ENCODE peak calls at places on chromosomes 2 and 18, in five cellular contexts. One of them, this sample, is unnamed.

GRCh38 chr18:57299931-57300330 is 52.4 kb upstream of the ST8SIA3 start:
- DNase-seq in Caco-2: no peak
- DNase-seq in iPS DF 6.9: no peak
- DNase-seq in cardiac muscle cell: no peak
- DNase-seq in hepatocyte: no peak
- DNase-seq in this sample: no peak

GRCh38 chr2:8567469-8568108 is 114.3 kb upstream of the ID2 start:
- DNase-seq in Caco-2: peak; percentile 30
- DNase-seq in hepatocyte: peak; percentile 40
- DNase-seq in iPS DF 6.9: no peak
- DNase-seq in cardiac muscle cell: no peak
- DNase-seq in this sample: no peak

GRCh38 chr2:153986488-153987229 is 114.9 kb downstream of the GALNT13 start:
- DNase-seq in Caco-2: no peak
- DNase-seq in hepatocyte: no peak
- DNase-seq in cardiac muscle cell: no peak
- DNase-seq in iPS DF 6.9: no peak
- DNase-seq in this sample: no peak

GRCh38 chr2:100793982-100794381 is 26.0 kb upstream of the NPAS2 start:
- DNase-seq in iPS DF 6.9: no peak
- DNase-seq in hepatocyte: no peak
- DNase-seq in cardiac muscle cell: no peak
- DNase-seq in Caco-2: no peak
- DNase-seq in this sample: no peak

GRCh38 chr2:180707867-180708205 is 272.6 kb upstream of the UBE2E3 start:
- DNase-seq in Caco-2: no peak
- DNase-seq in hepatocyte: peak; percentile 52
- DNase-seq in cardiac muscle cell: no peak
- DNase-seq in iPS DF 6.9: no peak
- DNase-seq in this sample: peak; percentile 22

GRCh38 chr2:177314194-177314593 is 49.7 kb upstream of the NFE2L2 start:
- DNase-seq in iPS DF 6.9: no peak
- DNase-seq in Caco-2: no peak
- DNase-seq in hepatocyte: no peak
- DNase-seq in cardiac muscle cell: no peak
- DNase-seq in this sample: no peak

GRCh38 chr2:199100326-199101110 is 357.2 kb downstream of the SATB2 start:
- DNase-seq in hepatocyte: no peak
- DNase-seq in cardiac muscle cell: no peak
- DNase-seq in iPS DF 6.9: no peak
- DNase-seq in Caco-2: no peak
- DNase-seq in this sample: no peak

GRCh38 chr2:17894005-17894404 is 15.5 kb downstream of the KCNS3 start:
- DNase-seq in iPS DF 6.9: no peak
- DNase-seq in cardiac muscle cell: no peak
- DNase-seq in hepatocyte: no peak
- DNase-seq in Caco-2: no peak
- DNase-seq in this sample: no peak

GRCh38 chr2:200378652-200379290 is 72.3 kb downstream of the SPATS2L start:
- DNase-seq in Caco-2: no peak
- DNase-seq in iPS DF 6.9: no peak
- DNase-seq in hepatocyte: no peak
- DNase-seq in cardiac muscle cell: no peak
- DNase-seq in this sample: no peak

GRCh38 chr18:30406728-30407127 is 635.8 kb downstream of the DSC3 start:
- DNase-seq in hepatocyte: no peak
- DNase-seq in cardiac muscle cell: no peak
- DNase-seq in Caco-2: no peak
- DNase-seq in iPS DF 6.9: no peak
- DNase-seq in this sample: no peak

GRCh38 chr2:159229476-159230144 is 56.9 kb downstream of the WDSUB1 start:
- DNase-seq in cardiac muscle cell: no peak
- DNase-seq in iPS DF 6.9: no peak
- DNase-seq in Caco-2: no peak
- DNase-seq in hepatocyte: no peak
- DNase-seq in this sample: no peak

GRCh38 chr2:99559075-99559662 is 69.4 kb upstream of the REV1 start:
- DNase-seq in iPS DF 6.9: peak; percentile 43
- DNase-seq in Caco-2: peak; percentile 79
- DNase-seq in hepatocyte: peak; percentile 92
- DNase-seq in cardiac muscle cell: peak; percentile 87
- DNase-seq in this sample: peak; percentile 82

GRCh38 chr2:170361359-170361936 is 183.5 kb downstream of the MYO3B start:
- DNase-seq in cardiac muscle cell: peak; percentile 67
- DNase-seq in iPS DF 6.9: peak; percentile 54
- DNase-seq in Caco-2: peak; percentile 58
- DNase-seq in hepatocyte: peak; percentile 63
- DNase-seq in this sample: peak; percentile 61

GRCh38 chr2:109102588-109103233 is 26.3 kb upstream of the SH3RF3 start:
- DNase-seq in Caco-2: no peak
- DNase-seq in hepatocyte: no peak
- DNase-seq in cardiac muscle cell: no peak
- DNase-seq in iPS DF 6.9: peak; percentile 16
- DNase-seq in this sample: no peak

GRCh38 chr2:70994055-70994444 is 623 bp downstream of the TEX261 start:
- DNase-seq in Caco-2: no peak
- DNase-seq in hepatocyte: peak; percentile 58
- DNase-seq in iPS DF 6.9: no peak
- DNase-seq in cardiac muscle cell: no peak
- DNase-seq in this sample: no peak

GRCh38 chr2:46518848-46519247 is 39.5 kb downstream of the TMEM247 start:
- DNase-seq in Caco-2: no peak
- DNase-seq in cardiac muscle cell: no peak
- DNase-seq in iPS DF 6.9: no peak
- DNase-seq in hepatocyte: no peak
- DNase-seq in this sample: peak; percentile 15

GRCh38 chr2:215652432-215652831 is 216.6 kb upstream of the FN1 start:
- DNase-seq in iPS DF 6.9: no peak
- DNase-seq in hepatocyte: no peak
- DNase-seq in Caco-2: no peak
- DNase-seq in cardiac muscle cell: no peak
- DNase-seq in this sample: no peak

GRCh38 chr2:85400541-85400940 is 9.6 kb downstream of the CAPG start:
- DNase-seq in hepatocyte: no peak
- DNase-seq in iPS DF 6.9: no peak
- DNase-seq in cardiac muscle cell: no peak
- DNase-seq in Caco-2: no peak
- DNase-seq in this sample: no peak

DNA sequence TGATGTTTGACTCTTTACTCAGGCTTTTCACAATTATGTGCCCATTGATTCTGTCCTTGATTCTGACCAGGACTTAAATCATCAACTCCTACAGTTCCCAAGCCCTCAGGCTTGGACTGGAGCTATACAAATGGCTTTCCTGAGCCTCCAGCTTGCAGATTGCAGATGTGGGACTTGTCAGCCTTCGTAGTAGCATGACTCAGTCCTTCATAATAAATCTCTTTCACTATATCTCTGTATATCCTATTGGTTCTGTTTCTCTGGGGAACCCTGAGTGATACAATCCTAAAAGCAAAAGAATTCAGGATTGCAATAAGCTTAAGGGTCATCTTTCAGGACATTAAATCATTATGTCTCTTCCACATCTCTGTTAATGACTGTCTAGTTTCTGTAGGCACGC is 356.6 kb downstream of the RIT2 start:
- DNase-seq in cardiac muscle cell: no peak
- DNase-seq in hepatocyte: no peak
- DNase-seq in iPS DF 6.9: no peak
- DNase-seq in Caco-2: no peak
- DNase-seq in this sample: no peak
- H3K4me3 ChIP-seq in cardiac muscle cell: no peak overlapping the region
- H3K4me3 ChIP-seq in hepatocyte: no peak overlapping the region
- H3K4me3 ChIP-seq in iPS DF 6.9: no peak overlapping the region
- H3K4me3 ChIP-seq in Caco-2: no peak overlapping the region
- H3K4me3 ChIP-seq in this sample: no peak overlapping the region

DNA sequence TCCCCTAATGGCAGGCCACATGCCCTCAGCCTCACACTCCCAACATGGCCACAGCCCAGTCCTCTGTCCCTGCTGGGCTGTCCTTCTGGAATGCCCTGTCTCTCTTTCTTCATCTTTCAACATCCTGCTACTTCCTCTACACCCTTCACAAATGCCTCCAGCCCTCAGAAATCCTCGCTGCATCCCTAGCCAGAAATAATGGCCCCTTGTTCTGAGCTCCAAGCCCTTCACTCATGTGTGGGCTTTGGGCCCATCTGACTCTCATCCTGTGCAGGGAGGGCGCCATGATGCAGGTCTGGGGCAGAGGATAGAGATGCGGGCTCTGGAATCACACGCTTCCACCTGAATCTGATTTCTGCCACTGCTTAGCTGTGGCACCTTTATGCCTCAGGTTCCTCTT is 181.9 kb downstream of the TNS1 start:
- DNase-seq in cardiac muscle cell: no peak
- DNase-seq in iPS DF 6.9: no peak
- DNase-seq in hepatocyte: no peak
- DNase-seq in Caco-2: no peak
- DNase-seq in this sample: no peak
- H3K4me1 ChIP-seq in cardiac muscle cell: peaks cover 3% of the 10 kb centered on the region
- H3K4me1 ChIP-seq in iPS DF 6.9: no peaks in the 10 kb centered on the region
- H3K4me1 ChIP-seq in hepatocyte: peaks cover 6% of the 10 kb centered on the region
- H3K4me1 ChIP-seq in Caco-2: no peaks in the 10 kb centered on the region
- H3K4me1 ChIP-seq in this sample: no peaks in the 10 kb centered on the region

DNA sequence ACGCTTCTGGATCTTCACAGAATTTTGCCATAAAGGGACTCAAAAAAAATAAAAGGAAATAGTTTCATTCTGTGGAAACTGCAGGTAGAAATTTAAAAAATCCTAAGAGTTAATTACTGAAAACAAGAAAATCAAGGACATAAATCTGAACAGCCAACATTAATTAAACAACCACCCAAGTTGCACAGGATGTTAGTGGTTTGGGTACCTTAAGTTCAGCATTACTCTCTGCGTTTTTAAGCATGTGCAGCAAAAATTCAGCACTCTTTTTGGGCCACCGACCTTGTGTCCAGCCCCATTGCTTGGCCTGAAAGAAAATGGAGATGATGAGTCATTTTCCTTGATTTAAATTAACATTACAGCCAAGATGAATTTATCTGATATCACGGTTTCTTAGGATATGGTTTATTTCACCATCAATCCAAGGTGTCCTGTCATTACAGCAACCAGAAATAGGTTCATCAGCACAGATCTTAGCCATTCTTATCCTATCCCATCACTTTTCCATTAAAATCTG is 3.3 kb upstream of the C18orf32 start:
- DNase-seq in iPS DF 6.9: no peak
- DNase-seq in cardiac muscle cell: no peak
- DNase-seq in Caco-2: no peak
- DNase-seq in hepatocyte: no peak
- DNase-seq in this sample: no peak
- H3K4me3 ChIP-seq in iPS DF 6.9: no peak overlapping the region
- H3K4me3 ChIP-seq in cardiac muscle cell: no peak overlapping the region
- H3K4me3 ChIP-seq in Caco-2: no peak overlapping the region
- H3K4me3 ChIP-seq in hepatocyte: no peak overlapping the region
- H3K4me3 ChIP-seq in this sample: no peak overlapping the region

GRCh38 chr2:196226058-196226747 is 54.8 kb upstream of the STK17B start:
- DNase-seq in Caco-2: no peak
- DNase-seq in iPS DF 6.9: no peak
- DNase-seq in hepatocyte: no peak
- DNase-seq in cardiac muscle cell: no peak
- DNase-seq in this sample: no peak

GRCh38 chr2:196233033-196233807 is 61.8 kb upstream of the STK17B start:
- DNase-seq in hepatocyte: peak; percentile 46
- DNase-seq in cardiac muscle cell: no peak
- DNase-seq in iPS DF 6.9: no peak
- DNase-seq in Caco-2: no peak
- DNase-seq in this sample: peak; percentile 48

GRCh38 chr2:196230460-196230859 is 59.1 kb upstream of the STK17B start:
- DNase-seq in hepatocyte: no peak
- DNase-seq in iPS DF 6.9: no peak
- DNase-seq in cardiac muscle cell: no peak
- DNase-seq in Caco-2: no peak
- DNase-seq in this sample: no peak

GRCh38 chr2:196229013-196229412 is 57.6 kb upstream of the STK17B start:
- DNase-seq in cardiac muscle cell: no peak
- DNase-seq in hepatocyte: no peak
- DNase-seq in Caco-2: no peak
- DNase-seq in iPS DF 6.9: no peak
- DNase-seq in this sample: no peak

DNA sequence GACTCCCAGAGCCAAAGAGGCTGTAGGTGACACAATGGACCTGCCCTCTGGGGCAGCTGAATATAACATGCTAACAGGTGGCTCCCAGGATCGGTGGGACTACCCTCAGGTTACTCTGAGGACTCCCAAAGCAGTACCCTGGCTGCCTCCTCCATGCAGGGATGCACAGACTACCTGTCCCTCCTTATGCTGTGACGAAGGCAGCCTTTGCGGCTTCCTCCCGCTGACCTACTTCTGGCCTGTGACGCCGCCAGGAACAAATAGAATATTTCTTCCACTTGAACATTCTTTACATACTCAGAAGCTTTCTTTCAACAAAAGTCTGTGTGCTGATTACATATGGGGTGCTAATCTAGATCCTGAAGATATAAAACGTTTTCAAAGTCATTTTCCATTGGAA is 58.7 kb upstream of the STK17B start:
- DNase-seq in iPS DF 6.9: no peak
- DNase-seq in cardiac muscle cell: no peak
- DNase-seq in Caco-2: no peak
- DNase-seq in hepatocyte: no peak
- DNase-seq in this sample: peak; percentile 31
- H3K4me1 ChIP-seq in iPS DF 6.9: no peaks in the 10 kb centered on the region
- H3K4me1 ChIP-seq in cardiac muscle cell: no peaks in the 10 kb centered on the region
- H3K4me1 ChIP-seq in Caco-2: peaks cover 15% of the 10 kb centered on the region
- H3K4me1 ChIP-seq in hepatocyte: peaks cover 5% of the 10 kb centered on the region
- H3K4me1 ChIP-seq in this sample: no peaks in the 10 kb centered on the region

GRCh38 chr2:219514196-219514761 is at the start of gene ASIC4:
- DNase-seq in cardiac muscle cell: peak; percentile 62
- DNase-seq in Caco-2: no peak
- DNase-seq in iPS DF 6.9: no peak
- DNase-seq in hepatocyte: no peak
- DNase-seq in this sample: no peak

GRCh38 chr2:219511547-219512325 is 2.5 kb upstream of the ASIC4 start:
- DNase-seq in Caco-2: no peak
- DNase-seq in hepatocyte: no peak
- DNase-seq in iPS DF 6.9: no peak
- DNase-seq in cardiac muscle cell: no peak
- DNase-seq in this sample: no peak

GRCh38 chr2:219512524-219513216 is 1.6 kb upstream of the ASIC4 start:
- DNase-seq in cardiac muscle cell: no peak
- DNase-seq in hepatocyte: no peak
- DNase-seq in Caco-2: no peak
- DNase-seq in iPS DF 6.9: no peak
- DNase-seq in this sample: no peak

GRCh38 chr2:219514836-219515235 is 554 bp downstream of the ASIC4 start:
- DNase-seq in cardiac muscle cell: no peak
- DNase-seq in hepatocyte: no peak
- DNase-seq in iPS DF 6.9: no peak
- DNase-seq in Caco-2: no peak
- DNase-seq in this sample: no peak

GRCh38 chr2:219513787-219514186 is 495 bp upstream of the ASIC4 start:
- DNase-seq in iPS DF 6.9: no peak
- DNase-seq in hepatocyte: no peak
- DNase-seq in cardiac muscle cell: no peak
- DNase-seq in Caco-2: no peak
- DNase-seq in this sample: no peak
- H3K4me3 ChIP-seq in iPS DF 6.9: no peak overlapping the region
- H3K4me3 ChIP-seq in hepatocyte: no peak overlapping the region
- H3K4me3 ChIP-seq in cardiac muscle cell: no peak overlapping the region
- H3K4me3 ChIP-seq in Caco-2: no peak overlapping the region
- H3K4me3 ChIP-seq in this sample: no peak overlapping the region

This sample was measured in colonic mucosa.